ENCODE peak calls at places on chromosome 22, in eight cellular contexts. Z is anterior cingulate cortex, W is posterior vena cava, N is mesenteric fat pad, V is GDM1, D is NCI-H2227 treated with DMSO at 0.1 percent for 48 hours, F is lung microvascular endothelial cell, J is midbrain. A is an unnamed sample.

GRCh38 chr22:17910561-17911311 is 113.6 kb downstream of the MICAL3 start:
- DNase-seq in D (peak; percentile 19), F (peak; percentile 93), J (peak; percentile 84), W (peak; percentile 92), Z (peak; percentile 70), N (no peak), V (no peak), A (no peak)

GRCh38 chr22:39574779-39575551 is 4.4 kb downstream of the CACNA1I start:
- DNase-seq in D (no peak), N (no peak), W (peak; percentile 85), J (no peak), F (peak; percentile 50), V (no peak), Z (no peak), A (no peak)

GRCh38 chr22:24827305-24827704 is 21.3 kb downstream of the SGSM1 start:
- DNase-seq in N (no peak), D (no peak), J (no peak), W (peak; percentile 66), Z (no peak), V (no peak), F (no peak), A (peak; percentile 64)

GRCh38 chr22:29480512-29481264 is 670 bp downstream of the NEFH start:
- DNase-seq in W (no peak), N (no peak), F (peak; percentile 23), J (peak; percentile 23), V (peak; percentile 65), D (peak; percentile 18), Z (peak; percentile 42), A (no peak)

GRCh38 chr22:36197065-36197440 is 4.6 kb downstream of the APOL4 start:
- DNase-seq in V (peak; percentile 22), W (no peak), F (no peak), J (peak; percentile 6), D (peak; percentile 62), N (no peak), Z (no peak), A (no peak)

GRCh38 chr22:24554316-24555159 is at the start of gene GUCD1:
- DNase-seq in D (no peak), F (no peak), V (no peak), W (no peak), J (no peak), Z (no peak), N (no peak), A (no peak)

GRCh38 chr22:43396934-43397457 is 14.8 kb upstream of the MPPED1 start:
- DNase-seq in J (no peak), N (no peak), Z (no peak), V (no peak), F (no peak), D (no peak), W (no peak), A (no peak)

GRCh38 chr22:49642331-49642730 is 185.3 kb downstream of the BRD1 start:
- DNase-seq in W (no peak), F (peak; percentile 69), N (no peak), V (no peak), J (no peak), D (no peak), Z (no peak), A (no peak)

GRCh38 chr22:20992056-20992442 is 9.9 kb downstream of the THAP7 start:
- DNase-seq in D (no peak), J (no peak), N (no peak), Z (no peak), V (no peak), W (no peak), F (no peak), A (no peak)

GRCh38 chr22:28051787-28052356 is 132.8 kb upstream of the PITPNB start:
- DNase-seq in D (peak; percentile 69), J (peak; percentile 76), Z (peak; percentile 27), W (peak; percentile 87), N (no peak), F (peak; percentile 78), V (no peak), A (peak; percentile 54)

GRCh38 chr22:50112151-50113118 is 22.6 kb downstream of the MOV10L1 start:
- DNase-seq in Z (no peak), W (peak; percentile 74), D (no peak), J (no peak), V (peak; percentile 73), N (no peak), F (peak; percentile 66), A (no peak)

GRCh38 chr22:24230911-24231656 is 13.8 kb downstream of the GGT5 start:
- DNase-seq in Z (no peak), D (no peak), F (peak; percentile 28), W (peak; percentile 85), V (no peak), N (no peak), J (no peak), A (peak; percentile 37)

GRCh38 chr22:38214248-38215056 is 12.7 kb downstream of the MAFF start:
- DNase-seq in N (no peak), V (no peak), W (peak; percentile 88), F (peak; percentile 44), J (peak; percentile 30), Z (peak; percentile 38), D (no peak), A (peak; percentile 77)

GRCh38 chr22:43851058-43851978 is 11.0 kb downstream of the SULT4A1 start:
- DNase-seq in D (no peak), Z (no peak), F (no peak), V (no peak), W (no peak), J (no peak), N (peak; percentile 60), A (no peak)

A was measured in small intestine.